ENCODE peak calls at places on chromosomes 4 and X, in ten cellular contexts. One of them, this sample, is unnamed.

GRCh38 chr4:41172772-41173171 is 41.6 kb downstream of the APBB2 start:
- DNase-seq in spleen: no peak
- DNase-seq in right lobe of liver: no peak
- DNase-seq in CD4-positive, alpha-beta T cell: no peak
- DNase-seq in Calu3: no peak
- DNase-seq in fibroblast of pulmonary artery: no peak
- DNase-seq in natural killer cell: no peak
- DNase-seq in A673: no peak
- DNase-seq in H9: no peak
- DNase-seq in adrenal gland: no peak
- DNase-seq in this sample: no peak

GRCh38 chr4:74205559-74205958 is 47.6 kb downstream of the MTHFD2L start:
- DNase-seq in fibroblast of pulmonary artery: no peak
- DNase-seq in right lobe of liver: no peak
- DNase-seq in spleen: no peak
- DNase-seq in natural killer cell: no peak
- DNase-seq in CD4-positive, alpha-beta T cell: no peak
- DNase-seq in adrenal gland: no peak
- DNase-seq in A673: no peak
- DNase-seq in Calu3: no peak
- DNase-seq in H9: no peak
- DNase-seq in this sample: no peak

GRCh38 chr4:14977836-14978235 is 24.4 kb upstream of the CPEB2 start:
- DNase-seq in A673: no peak
- DNase-seq in H9: no peak
- DNase-seq in adrenal gland: no peak
- DNase-seq in spleen: no peak
- DNase-seq in natural killer cell: no peak
- DNase-seq in CD4-positive, alpha-beta T cell: no peak
- DNase-seq in Calu3: no peak
- DNase-seq in right lobe of liver: no peak
- DNase-seq in fibroblast of pulmonary artery: no peak
- DNase-seq in this sample: no peak

GRCh38 chrX:131273024-131273423 is 16.1 kb downstream of the IGSF1 start:
- DNase-seq in fibroblast of pulmonary artery: no peak
- DNase-seq in CD4-positive, alpha-beta T cell: no peak
- DNase-seq in natural killer cell: no peak
- DNase-seq in Calu3: no peak
- DNase-seq in spleen: no peak
- DNase-seq in adrenal gland: no peak
- DNase-seq in A673: no peak
- DNase-seq in H9: no peak
- DNase-seq in right lobe of liver: no peak
- DNase-seq in this sample: no peak

GRCh38 chr4:141080668-141081067 is 52.6 kb downstream of the RNF150 start:
- DNase-seq in A673: no peak
- DNase-seq in H9: no peak
- DNase-seq in CD4-positive, alpha-beta T cell: no peak
- DNase-seq in natural killer cell: no peak
- DNase-seq in fibroblast of pulmonary artery: no peak
- DNase-seq in spleen: no peak
- DNase-seq in adrenal gland: no peak
- DNase-seq in Calu3: no peak
- DNase-seq in right lobe of liver: no peak
- DNase-seq in this sample: no peak

GRCh38 chr4:105092356-105092755 is 54.3 kb upstream of the TET2 start:
- DNase-seq in adrenal gland: no peak
- DNase-seq in Calu3: no peak
- DNase-seq in CD4-positive, alpha-beta T cell: no peak
- DNase-seq in A673: peak
- DNase-seq in H9: no peak
- DNase-seq in right lobe of liver: no peak
- DNase-seq in fibroblast of pulmonary artery: peak
- DNase-seq in spleen: no peak
- DNase-seq in natural killer cell: no peak
- DNase-seq in this sample: no peak

GRCh38 chr4:91298156-91298700 is 1005.5 kb upstream of the GRID2 start:
- DNase-seq in right lobe of liver: no peak
- DNase-seq in adrenal gland: no peak
- DNase-seq in fibroblast of pulmonary artery: no peak
- DNase-seq in CD4-positive, alpha-beta T cell: no peak
- DNase-seq in natural killer cell: no peak
- DNase-seq in Calu3: no peak
- DNase-seq in spleen: no peak
- DNase-seq in A673: no peak
- DNase-seq in H9: no peak
- DNase-seq in this sample: no peak

GRCh38 chrX:19593684-19594083 is 78.4 kb upstream of the MAP3K15 start:
- DNase-seq in A673: peak
- DNase-seq in spleen: no peak
- DNase-seq in Calu3: peak
- DNase-seq in CD4-positive, alpha-beta T cell: no peak
- DNase-seq in H9: no peak
- DNase-seq in adrenal gland: no peak
- DNase-seq in fibroblast of pulmonary artery: peak
- DNase-seq in natural killer cell: no peak
- DNase-seq in right lobe of liver: no peak
- DNase-seq in this sample: no peak

GRCh38 chr4:181272427-181272826 is 970.8 kb upstream of the TENM3 start:
- DNase-seq in Calu3: no peak
- DNase-seq in fibroblast of pulmonary artery: no peak
- DNase-seq in H9: no peak
- DNase-seq in natural killer cell: no peak
- DNase-seq in adrenal gland: no peak
- DNase-seq in CD4-positive, alpha-beta T cell: no peak
- DNase-seq in right lobe of liver: no peak
- DNase-seq in spleen: no peak
- DNase-seq in A673: no peak
- DNase-seq in this sample: no peak
- TF ChIP-seq CTCF in Calu3: no peak
- TF ChIP-seq CTCF in fibroblast of pulmonary artery: no peak
- TF ChIP-seq CTCF in H9: no peak
- TF ChIP-seq CTCF in natural killer cell: no peak
- TF ChIP-seq CTCF in adrenal gland: no peak
- TF ChIP-seq CTCF in CD4-positive, alpha-beta T cell: no peak
- TF ChIP-seq CTCF in right lobe of liver: no peak
- TF ChIP-seq CTCF in spleen: no peak
- TF ChIP-seq CTCF in A673: no peak
- TF ChIP-seq CTCF in this sample: no peak

DNA sequence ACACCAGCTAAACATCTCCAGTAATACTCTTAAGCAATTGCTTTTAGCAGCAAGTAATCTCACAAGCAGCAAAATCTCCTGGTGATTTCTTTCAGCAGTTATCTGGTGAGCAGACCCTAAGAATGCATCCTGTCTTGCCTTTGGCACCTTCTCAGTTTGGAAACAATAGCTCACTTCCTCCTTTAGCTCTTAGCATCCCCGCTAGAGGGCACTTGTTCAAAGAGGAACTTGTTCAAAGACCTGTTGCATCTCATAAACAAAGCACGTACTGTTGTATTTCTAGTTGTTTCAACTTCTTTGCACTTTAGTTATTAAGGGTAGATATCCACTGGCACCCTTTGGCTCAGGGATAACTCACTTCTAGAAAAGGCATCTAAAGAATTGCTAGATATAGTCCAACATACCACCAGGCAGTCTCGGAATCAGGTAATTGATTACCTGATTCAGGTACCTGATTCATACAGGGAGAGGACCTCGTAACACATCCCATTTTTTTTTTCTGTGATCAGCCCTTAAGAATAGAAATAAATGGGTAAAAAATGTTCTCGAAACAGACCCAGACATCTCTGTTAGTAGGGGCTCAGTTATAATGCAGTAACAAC is 81.9 kb upstream of the QRFPR start:
- DNase-seq in right lobe of liver: no peak
- DNase-seq in spleen: no peak
- DNase-seq in fibroblast of pulmonary artery: peak
- DNase-seq in CD4-positive, alpha-beta T cell: no peak
- DNase-seq in A673: peak
- DNase-seq in adrenal gland: peak
- DNase-seq in natural killer cell: no peak
- DNase-seq in H9: peak
- DNase-seq in Calu3: peak
- DNase-seq in this sample: no peak
- TF ChIP-seq CTCF in right lobe of liver: peak
- TF ChIP-seq CTCF in spleen: no peak
- TF ChIP-seq CTCF in fibroblast of pulmonary artery: peak
- TF ChIP-seq CTCF in CD4-positive, alpha-beta T cell: peak
- TF ChIP-seq CTCF in A673: peak
- TF ChIP-seq CTCF in adrenal gland: peak
- TF ChIP-seq CTCF in natural killer cell: peak
- TF ChIP-seq CTCF in H9: peak
- TF ChIP-seq CTCF in Calu3: peak
- TF ChIP-seq CTCF in this sample: peak

GRCh38 chr4:121998024-121998423 is 46.2 kb upstream of the TRPC3 start:
- DNase-seq in Calu3: peak
- DNase-seq in natural killer cell: no peak
- DNase-seq in A673: peak
- DNase-seq in spleen: peak
- DNase-seq in fibroblast of pulmonary artery: no peak
- DNase-seq in CD4-positive, alpha-beta T cell: no peak
- DNase-seq in right lobe of liver: no peak
- DNase-seq in adrenal gland: no peak
- DNase-seq in H9: peak
- DNase-seq in this sample: no peak

GRCh38 chr4:122005064-122005755 is 53.4 kb upstream of the TRPC3 start:
- DNase-seq in CD4-positive, alpha-beta T cell: no peak
- DNase-seq in natural killer cell: no peak
- DNase-seq in adrenal gland: no peak
- DNase-seq in A673: no peak
- DNase-seq in fibroblast of pulmonary artery: peak
- DNase-seq in right lobe of liver: no peak
- DNase-seq in Calu3: no peak
- DNase-seq in H9: no peak
- DNase-seq in spleen: no peak
- DNase-seq in this sample: no peak

GRCh38 chr4:122007016-122007415 is 55.2 kb upstream of the TRPC3 start:
- DNase-seq in fibroblast of pulmonary artery: no peak
- DNase-seq in A673: no peak
- DNase-seq in H9: no peak
- DNase-seq in natural killer cell: no peak
- DNase-seq in Calu3: no peak
- DNase-seq in CD4-positive, alpha-beta T cell: no peak
- DNase-seq in spleen: no peak
- DNase-seq in adrenal gland: no peak
- DNase-seq in right lobe of liver: no peak
- DNase-seq in this sample: no peak

GRCh38 chr4:122000849-122001248 is 49.0 kb upstream of the TRPC3 start:
- DNase-seq in right lobe of liver: no peak
- DNase-seq in Calu3: no peak
- DNase-seq in A673: no peak
- DNase-seq in CD4-positive, alpha-beta T cell: no peak
- DNase-seq in natural killer cell: no peak
- DNase-seq in fibroblast of pulmonary artery: no peak
- DNase-seq in spleen: no peak
- DNase-seq in H9: no peak
- DNase-seq in adrenal gland: no peak
- DNase-seq in this sample: no peak

GRCh38 chr4:122003335-122003734 is 51.5 kb upstream of the TRPC3 start:
- DNase-seq in H9: peak
- DNase-seq in adrenal gland: no peak
- DNase-seq in spleen: no peak
- DNase-seq in fibroblast of pulmonary artery: peak
- DNase-seq in natural killer cell: no peak
- DNase-seq in A673: peak
- DNase-seq in right lobe of liver: no peak
- DNase-seq in CD4-positive, alpha-beta T cell: no peak
- DNase-seq in Calu3: peak
- DNase-seq in this sample: no peak
- TF ChIP-seq CTCF in H9: peak
- TF ChIP-seq CTCF in adrenal gland: peak
- TF ChIP-seq CTCF in spleen: peak
- TF ChIP-seq CTCF in fibroblast of pulmonary artery: peak
- TF ChIP-seq CTCF in natural killer cell: no peak
- TF ChIP-seq CTCF in A673: peak
- TF ChIP-seq CTCF in right lobe of liver: peak
- TF ChIP-seq CTCF in CD4-positive, alpha-beta T cell: no peak
- TF ChIP-seq CTCF in Calu3: no peak
- TF ChIP-seq CTCF in this sample: peak

DNA sequence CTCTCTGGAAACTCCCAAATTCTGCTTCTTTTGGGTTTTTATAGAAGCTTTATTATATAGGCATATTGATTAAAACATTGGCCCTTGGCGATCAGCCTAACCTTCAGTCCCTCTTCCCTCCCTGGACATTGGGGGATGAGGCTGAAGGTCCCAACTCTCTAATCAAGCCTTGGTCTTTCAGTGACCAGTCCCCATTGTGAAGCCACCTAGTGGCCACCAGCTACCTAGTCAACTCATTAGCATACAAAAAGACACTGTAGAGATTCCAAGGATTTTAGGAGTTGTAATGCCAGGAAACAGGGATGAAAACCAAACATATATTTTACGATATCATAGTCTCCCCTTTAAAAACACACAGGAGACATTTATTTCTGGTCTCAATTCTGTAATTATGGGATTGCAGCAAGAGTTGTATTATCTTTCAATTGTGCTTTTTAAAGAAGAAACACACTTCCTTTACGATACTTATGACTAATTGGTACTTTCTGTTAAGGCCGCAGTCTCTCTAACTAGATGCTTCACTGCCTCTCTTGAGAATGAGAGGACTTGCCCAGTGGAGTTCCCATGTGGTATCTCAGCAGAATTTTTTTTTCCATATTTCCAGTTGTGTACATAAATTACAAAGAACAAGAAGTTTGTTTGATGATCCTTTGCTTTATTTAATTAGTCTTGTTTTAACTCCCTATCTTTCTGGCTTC is 58.2 kb downstream of the WDR17 start:
- DNase-seq in natural killer cell: no peak
- DNase-seq in adrenal gland: peak
- DNase-seq in CD4-positive, alpha-beta T cell: no peak
- DNase-seq in H9: peak
- DNase-seq in spleen: no peak
- DNase-seq in Calu3: peak
- DNase-seq in fibroblast of pulmonary artery: peak
- DNase-seq in A673: peak
- DNase-seq in right lobe of liver: no peak
- DNase-seq in this sample: no peak
- TF ChIP-seq CTCF in natural killer cell: no peak
- TF ChIP-seq CTCF in adrenal gland: peak
- TF ChIP-seq CTCF in CD4-positive, alpha-beta T cell: no peak
- TF ChIP-seq CTCF in H9: peak
- TF ChIP-seq CTCF in spleen: peak
- TF ChIP-seq CTCF in Calu3: peak
- TF ChIP-seq CTCF in fibroblast of pulmonary artery: peak
- TF ChIP-seq CTCF in A673: peak
- TF ChIP-seq CTCF in right lobe of liver: peak
- TF ChIP-seq CTCF in this sample: peak

GRCh38 chr4:19888587-19888986 is 363.1 kb upstream of the SLIT2 start:
- DNase-seq in spleen: no peak
- DNase-seq in fibroblast of pulmonary artery: no peak
- DNase-seq in right lobe of liver: no peak
- DNase-seq in natural killer cell: no peak
- DNase-seq in Calu3: no peak
- DNase-seq in adrenal gland: no peak
- DNase-seq in A673: peak
- DNase-seq in CD4-positive, alpha-beta T cell: no peak
- DNase-seq in H9: no peak
- DNase-seq in this sample: no peak
- TF ChIP-seq CTCF in spleen: no peak
- TF ChIP-seq CTCF in fibroblast of pulmonary artery: no peak
- TF ChIP-seq CTCF in right lobe of liver: no peak
- TF ChIP-seq CTCF in natural killer cell: no peak
- TF ChIP-seq CTCF in Calu3: no peak
- TF ChIP-seq CTCF in adrenal gland: no peak
- TF ChIP-seq CTCF in A673: peak
- TF ChIP-seq CTCF in CD4-positive, alpha-beta T cell: no peak
- TF ChIP-seq CTCF in H9: peak
- TF ChIP-seq CTCF in this sample: no peak

This sample was measured in progenitor cell of endocrine pancreas.